ENCODE peak calls at places on chromosomes 13 and 19, in ten cellular contexts. B is GM12864; A is Right ventricle myocardium superior; I is NCI-H774; H is activated T-cell treated with anti-CD3 and anti-CD28 coated beads for 1 hour; L is stimulated activated CD8-positive, alpha-beta memory T cell treated with anti-CD3 and anti-CD28 coated beads, Interleukin-7, amount 100 ng/mL, for 4 hours; F is IMR-90; Z is T47D; Y is sigmoid colon; J is endodermal cell. C is an unnamed sample.
A peak's percentile ranks its signal among the peaks of the same experiment; 100 is the strongest.

GRCh38 chr13:39012608-39013007 is 22.0 kb upstream of the STOML3 start:
- DNase-seq in B (no peak), A (no peak), I (no peak), H (no peak), L (no peak), F (no peak), Z (no peak), Y (no peak), J (peak; percentile 85), C (no peak)

GRCh38 chr19:28386080-28386869 is 826.7 kb downstream of the UQCRFS1 start:
- DNase-seq in B (no peak), A (no peak), I (no peak), H (no peak), L (no peak), F (no peak), Z (no peak), Y (no peak), J (no peak), C (no peak)

GRCh38 chr19:39405930-39406655 is 554 bp upstream of the ZFP36 start:
- DNase-seq in B (no peak), A (peak; percentile 40), I (no peak), H (peak; percentile 93), L (peak; percentile 84), F (no peak), Z (no peak), Y (no peak), J (peak; percentile 66), C (no peak)

GRCh38 chr13:42283574-42283973 is 11.6 kb downstream of the AKAP11 start:
- DNase-seq in B (no peak), A (no peak), I (no peak), H (no peak), L (no peak), F (no peak), Z (no peak), Y (no peak), J (no peak), C (no peak)

GRCh38 chr13:112990783-112991182 is 21.8 kb downstream of the MCF2L start:
- DNase-seq in B (no peak), A (no peak), I (peak; percentile 100), H (no peak), L (no peak), F (no peak), Z (no peak), Y (no peak), J (peak; percentile 78), C (no peak)

GRCh38 chr19:277581-278165 is 13.5 kb downstream of the PLPP2 start:
- DNase-seq in B (no peak), A (no peak), I (no peak), H (no peak), L (no peak), F (peak; percentile 35), Z (no peak), Y (no peak), J (peak; percentile 88), C (no peak)

GRCh38 chr19:29672319-29672932 is 7.2 kb downstream of the PLEKHF1 start:
- DNase-seq in B (no peak), A (no peak), I (no peak), H (no peak), L (no peak), F (no peak), Z (no peak), Y (peak; percentile 52), J (no peak), C (no peak)

GRCh38 chr13:112254061-112254818 is 121.9 kb upstream of the SPACA7 start:
- DNase-seq in B (no peak), A (no peak), I (no peak), H (no peak), L (no peak), F (no peak), Z (no peak), Y (no peak), J (no peak), C (no peak)

GRCh38 chr19:40542197-40542859 is 34.3 kb upstream of the SHKBP1 start:
- DNase-seq in B (no peak), A (peak; percentile 90), I (no peak), H (no peak), L (no peak), F (peak; percentile 60), Z (no peak), Y (peak; percentile 95), J (no peak), C (peak; percentile 18)

GRCh38 chr19:51751655-51752054 is at the start of gene FPR1:
- DNase-seq in B (no peak), A (no peak), I (no peak), H (no peak), L (no peak), F (no peak), Z (no peak), Y (no peak), J (no peak), C (no peak)

C was measured in caudate nucleus.